ENCODE peak calls at places on chromosomes 11 and 22, in six cellular contexts. One of them, this sample, is unnamed.

GRCh38 chr11:109123811-109124787 is 297.9 kb upstream of the C11orf87 start:
- DNase-seq in non-pigmented ciliary epithelial cell: no peak
- DNase-seq in midbrain: no peak
- DNase-seq in HS-27A: no peak
- DNase-seq in stimulated activated CD8-positive, alpha-beta memory T cell treated with anti-CD3 and anti-CD28 coated beads, Interleukin-2, amount 100 ng/mL, for 48 hours: no peak
- DNase-seq in activated T-cell treated with anti-CD3 and anti-CD28 coated beads for 24 hours: no peak
- DNase-seq in this sample: no peak

GRCh38 chr11:86174101-86175046 is 70.2 kb upstream of the EED start:
- DNase-seq in non-pigmented ciliary epithelial cell: peak
- DNase-seq in midbrain: no peak
- DNase-seq in HS-27A: peak
- DNase-seq in stimulated activated CD8-positive, alpha-beta memory T cell treated with anti-CD3 and anti-CD28 coated beads, Interleukin-2, amount 100 ng/mL, for 48 hours: no peak
- DNase-seq in activated T-cell treated with anti-CD3 and anti-CD28 coated beads for 24 hours: no peak
- DNase-seq in this sample: no peak

GRCh38 chr11:125934473-125934872 is 11.4 kb upstream of the VSIG10L2 start:
- DNase-seq in non-pigmented ciliary epithelial cell: no peak
- DNase-seq in midbrain: no peak
- DNase-seq in HS-27A: no peak
- DNase-seq in stimulated activated CD8-positive, alpha-beta memory T cell treated with anti-CD3 and anti-CD28 coated beads, Interleukin-2, amount 100 ng/mL, for 48 hours: no peak
- DNase-seq in activated T-cell treated with anti-CD3 and anti-CD28 coated beads for 24 hours: no peak
- DNase-seq in this sample: no peak

GRCh38 chr22:40407021-40407761 is 36.8 kb downstream of the SGSM3 start:
- DNase-seq in non-pigmented ciliary epithelial cell: no peak
- DNase-seq in midbrain: no peak
- DNase-seq in HS-27A: no peak
- DNase-seq in stimulated activated CD8-positive, alpha-beta memory T cell treated with anti-CD3 and anti-CD28 coated beads, Interleukin-2, amount 100 ng/mL, for 48 hours: no peak
- DNase-seq in activated T-cell treated with anti-CD3 and anti-CD28 coated beads for 24 hours: no peak
- DNase-seq in this sample: no peak

GRCh38 chr11:79047356-79047755 is 393.5 kb downstream of the TENM4 start:
- DNase-seq in non-pigmented ciliary epithelial cell: no peak
- DNase-seq in midbrain: no peak
- DNase-seq in HS-27A: no peak
- DNase-seq in stimulated activated CD8-positive, alpha-beta memory T cell treated with anti-CD3 and anti-CD28 coated beads, Interleukin-2, amount 100 ng/mL, for 48 hours: no peak
- DNase-seq in activated T-cell treated with anti-CD3 and anti-CD28 coated beads for 24 hours: no peak
- DNase-seq in this sample: no peak

GRCh38 chr11:107720305-107720775 is 8.5 kb upstream of the SLN start:
- DNase-seq in non-pigmented ciliary epithelial cell: no peak
- DNase-seq in midbrain: no peak
- DNase-seq in HS-27A: no peak
- DNase-seq in stimulated activated CD8-positive, alpha-beta memory T cell treated with anti-CD3 and anti-CD28 coated beads, Interleukin-2, amount 100 ng/mL, for 48 hours: no peak
- DNase-seq in activated T-cell treated with anti-CD3 and anti-CD28 coated beads for 24 hours: no peak
- DNase-seq in this sample: no peak

GRCh38 chr11:94400839-94401772 is at the start of gene GPR83:
- DNase-seq in non-pigmented ciliary epithelial cell: no peak
- DNase-seq in midbrain: no peak
- DNase-seq in HS-27A: no peak
- DNase-seq in stimulated activated CD8-positive, alpha-beta memory T cell treated with anti-CD3 and anti-CD28 coated beads, Interleukin-2, amount 100 ng/mL, for 48 hours: no peak
- DNase-seq in activated T-cell treated with anti-CD3 and anti-CD28 coated beads for 24 hours: no peak
- DNase-seq in this sample: no peak

GRCh38 chr11:1822648-1823375 is 12.0 kb upstream of the SYT8 start:
- DNase-seq in non-pigmented ciliary epithelial cell: no peak
- DNase-seq in midbrain: no peak
- DNase-seq in HS-27A: no peak
- DNase-seq in stimulated activated CD8-positive, alpha-beta memory T cell treated with anti-CD3 and anti-CD28 coated beads, Interleukin-2, amount 100 ng/mL, for 48 hours: no peak
- DNase-seq in activated T-cell treated with anti-CD3 and anti-CD28 coated beads for 24 hours: no peak
- DNase-seq in this sample: no peak

GRCh38 chr11:69640260-69640994 is 529 bp upstream of the CCND1 start:
- DNase-seq in non-pigmented ciliary epithelial cell: no peak
- DNase-seq in midbrain: no peak
- DNase-seq in HS-27A: no peak
- DNase-seq in stimulated activated CD8-positive, alpha-beta memory T cell treated with anti-CD3 and anti-CD28 coated beads, Interleukin-2, amount 100 ng/mL, for 48 hours: no peak
- DNase-seq in activated T-cell treated with anti-CD3 and anti-CD28 coated beads for 24 hours: no peak
- DNase-seq in this sample: peak

GRCh38 chr11:19508166-19508565 is 204.5 kb upstream of the NAV2 start:
- DNase-seq in non-pigmented ciliary epithelial cell: no peak
- DNase-seq in midbrain: no peak
- DNase-seq in HS-27A: peak
- DNase-seq in stimulated activated CD8-positive, alpha-beta memory T cell treated with anti-CD3 and anti-CD28 coated beads, Interleukin-2, amount 100 ng/mL, for 48 hours: no peak
- DNase-seq in activated T-cell treated with anti-CD3 and anti-CD28 coated beads for 24 hours: no peak
- DNase-seq in this sample: peak

GRCh38 chr11:72358461-72359405 is 75.6 kb downstream of the CLPB start:
- DNase-seq in non-pigmented ciliary epithelial cell: no peak
- DNase-seq in midbrain: no peak
- DNase-seq in HS-27A: no peak
- DNase-seq in stimulated activated CD8-positive, alpha-beta memory T cell treated with anti-CD3 and anti-CD28 coated beads, Interleukin-2, amount 100 ng/mL, for 48 hours: no peak
- DNase-seq in activated T-cell treated with anti-CD3 and anti-CD28 coated beads for 24 hours: no peak
- DNase-seq in this sample: no peak

GRCh38 chr11:132904091-132904490 is 628.2 kb downstream of the OPCML start:
- DNase-seq in non-pigmented ciliary epithelial cell: no peak
- DNase-seq in midbrain: no peak
- DNase-seq in HS-27A: no peak
- DNase-seq in stimulated activated CD8-positive, alpha-beta memory T cell treated with anti-CD3 and anti-CD28 coated beads, Interleukin-2, amount 100 ng/mL, for 48 hours: no peak
- DNase-seq in activated T-cell treated with anti-CD3 and anti-CD28 coated beads for 24 hours: no peak
- DNase-seq in this sample: no peak

GRCh38 chr11:73323464-73323863 is 15.4 kb downstream of the ARHGEF17 start:
- DNase-seq in non-pigmented ciliary epithelial cell: no peak
- DNase-seq in midbrain: peak
- DNase-seq in HS-27A: no peak
- DNase-seq in stimulated activated CD8-positive, alpha-beta memory T cell treated with anti-CD3 and anti-CD28 coated beads, Interleukin-2, amount 100 ng/mL, for 48 hours: no peak
- DNase-seq in activated T-cell treated with anti-CD3 and anti-CD28 coated beads for 24 hours: no peak
- DNase-seq in this sample: peak

GRCh38 chr11:1714908-1715885 is 18.2 kb downstream of the KRTAP5-6 start:
- DNase-seq in non-pigmented ciliary epithelial cell: no peak
- DNase-seq in midbrain: no peak
- DNase-seq in HS-27A: no peak
- DNase-seq in stimulated activated CD8-positive, alpha-beta memory T cell treated with anti-CD3 and anti-CD28 coated beads, Interleukin-2, amount 100 ng/mL, for 48 hours: no peak
- DNase-seq in activated T-cell treated with anti-CD3 and anti-CD28 coated beads for 24 hours: no peak
- DNase-seq in this sample: no peak

GRCh38 chr11:133887692-133888332 is 42.5 kb upstream of the SPATA19 start:
- DNase-seq in non-pigmented ciliary epithelial cell: no peak
- DNase-seq in midbrain: no peak
- DNase-seq in HS-27A: no peak
- DNase-seq in stimulated activated CD8-positive, alpha-beta memory T cell treated with anti-CD3 and anti-CD28 coated beads, Interleukin-2, amount 100 ng/mL, for 48 hours: no peak
- DNase-seq in activated T-cell treated with anti-CD3 and anti-CD28 coated beads for 24 hours: no peak
- DNase-seq in this sample: no peak

This sample was measured in colonic mucosa.